ENCODE peak calls at places on chromosomes 3 and 15, in eight cellular contexts. One of them, this sample, is unnamed.
A peak's percentile ranks its signal among the peaks of the same experiment; 100 is the strongest.

GRCh38 chr15:82398785-82399184 is 30.8 kb upstream of the GOLGA6L9 start:
- DNase-seq in lung: no peak
- DNase-seq in body of pancreas: no peak
- DNase-seq in testis: no peak
- DNase-seq in cardiac muscle cell: no peak
- DNase-seq in right cardiac atrium: no peak
- DNase-seq in astrocyte: no peak
- DNase-seq in hepatocyte: no peak
- DNase-seq in this sample: no peak

GRCh38 chr3:12049675-12050074 is 45.5 kb downstream of the SYN2 start:
- DNase-seq in body of pancreas: no peak
- DNase-seq in cardiac muscle cell: peak; percentile 39
- DNase-seq in lung: no peak
- DNase-seq in astrocyte: no peak
- DNase-seq in testis: no peak
- DNase-seq in hepatocyte: peak; percentile 38
- DNase-seq in right cardiac atrium: no peak
- DNase-seq in this sample: no peak

GRCh38 chr3:135050536-135050935 is 255.5 kb downstream of the EPHB1 start:
- DNase-seq in cardiac muscle cell: no peak
- DNase-seq in body of pancreas: no peak
- DNase-seq in right cardiac atrium: no peak
- DNase-seq in testis: no peak
- DNase-seq in hepatocyte: no peak
- DNase-seq in astrocyte: no peak
- DNase-seq in lung: no peak
- DNase-seq in this sample: no peak

GRCh38 chr3:194540268-194540937 is 53.6 kb upstream of the ATP13A3 start:
- DNase-seq in hepatocyte: no peak
- DNase-seq in cardiac muscle cell: peak; percentile 50
- DNase-seq in astrocyte: no peak
- DNase-seq in right cardiac atrium: peak; percentile 79
- DNase-seq in body of pancreas: peak; percentile 38
- DNase-seq in testis: peak; percentile 38
- DNase-seq in lung: peak; percentile 30
- DNase-seq in this sample: peak; percentile 80

GRCh38 chr3:187746479-187747335 is 1.4 kb upstream of the BCL6 start:
- DNase-seq in body of pancreas: peak; percentile 55
- DNase-seq in astrocyte: peak; percentile 37
- DNase-seq in testis: peak; percentile 69
- DNase-seq in lung: no peak
- DNase-seq in hepatocyte: peak; percentile 64
- DNase-seq in cardiac muscle cell: peak; percentile 65
- DNase-seq in right cardiac atrium: no peak
- DNase-seq in this sample: no peak

GRCh38 chr3:190097025-190097424 is 23.7 kb downstream of the P3H2 start:
- DNase-seq in lung: no peak
- DNase-seq in hepatocyte: no peak
- DNase-seq in right cardiac atrium: no peak
- DNase-seq in astrocyte: no peak
- DNase-seq in body of pancreas: no peak
- DNase-seq in cardiac muscle cell: no peak
- DNase-seq in testis: no peak
- DNase-seq in this sample: no peak

GRCh38 chr3:83928391-83928790 is 1030.4 kb upstream of the CADM2 start:
- DNase-seq in astrocyte: no peak
- DNase-seq in lung: no peak
- DNase-seq in cardiac muscle cell: no peak
- DNase-seq in hepatocyte: peak; percentile 43
- DNase-seq in body of pancreas: no peak
- DNase-seq in testis: peak; percentile 80
- DNase-seq in right cardiac atrium: no peak
- DNase-seq in this sample: no peak

GRCh38 chr3:126618021-126618420 is 36.9 kb downstream of the TXNRD3 start:
- DNase-seq in testis: no peak
- DNase-seq in body of pancreas: no peak
- DNase-seq in hepatocyte: no peak
- DNase-seq in right cardiac atrium: no peak
- DNase-seq in cardiac muscle cell: peak; percentile 5
- DNase-seq in lung: no peak
- DNase-seq in astrocyte: peak; percentile 63
- DNase-seq in this sample: no peak

GRCh38 chr3:11350374-11350773 is 78.2 kb downstream of the ATG7 start:
- DNase-seq in astrocyte: no peak
- DNase-seq in lung: no peak
- DNase-seq in body of pancreas: no peak
- DNase-seq in cardiac muscle cell: no peak
- DNase-seq in hepatocyte: no peak
- DNase-seq in right cardiac atrium: no peak
- DNase-seq in testis: no peak
- DNase-seq in this sample: no peak

GRCh38 chr15:68796576-68796975 is 24.1 kb downstream of the ANP32A start:
- DNase-seq in cardiac muscle cell: no peak
- DNase-seq in body of pancreas: no peak
- DNase-seq in right cardiac atrium: no peak
- DNase-seq in lung: no peak
- DNase-seq in astrocyte: no peak
- DNase-seq in hepatocyte: no peak
- DNase-seq in testis: no peak
- DNase-seq in this sample: no peak

GRCh38 chr3:9229325-9229724 is 20.1 kb downstream of the SRGAP3 start:
- DNase-seq in cardiac muscle cell: peak; percentile 37
- DNase-seq in right cardiac atrium: no peak
- DNase-seq in astrocyte: peak; percentile 60
- DNase-seq in lung: no peak
- DNase-seq in body of pancreas: peak; percentile 12
- DNase-seq in testis: peak; percentile 53
- DNase-seq in hepatocyte: no peak
- DNase-seq in this sample: no peak

GRCh38 chr3:51967384-51968174 is at the start of gene PCBP4:
- DNase-seq in testis: peak; percentile 56
- DNase-seq in hepatocyte: peak; percentile 83
- DNase-seq in cardiac muscle cell: peak; percentile 51
- DNase-seq in body of pancreas: peak; percentile 84
- DNase-seq in astrocyte: no peak
- DNase-seq in lung: peak; percentile 54
- DNase-seq in right cardiac atrium: peak; percentile 92
- DNase-seq in this sample: peak; percentile 80

DNA sequence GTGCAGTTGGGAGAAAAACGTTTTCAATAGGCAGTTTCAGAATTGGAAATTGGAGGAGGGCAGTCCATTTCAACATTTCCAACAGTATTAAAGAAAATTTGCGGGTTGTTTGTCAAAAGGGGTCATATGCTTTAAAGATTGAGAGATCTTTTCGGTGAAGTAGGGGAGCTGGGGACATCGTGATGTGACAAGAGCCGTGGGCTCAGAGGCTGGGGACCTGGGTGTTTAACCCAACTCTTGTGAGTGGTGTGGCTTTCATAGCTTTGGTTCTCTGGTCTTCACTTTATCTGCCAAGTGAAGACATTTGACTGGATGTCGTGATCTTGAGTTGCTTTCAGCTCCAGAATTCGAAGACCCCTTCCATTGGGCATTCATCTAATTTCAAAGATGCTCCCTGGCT is 133.2 kb downstream of the PGPEP1L start:
- DNase-seq in astrocyte: no peak
- DNase-seq in body of pancreas: no peak
- DNase-seq in right cardiac atrium: no peak
- DNase-seq in cardiac muscle cell: no peak
- DNase-seq in hepatocyte: no peak
- DNase-seq in testis: no peak
- DNase-seq in lung: no peak
- DNase-seq in this sample: no peak
- H3K4me3 ChIP-seq in astrocyte: peak overlapping the region; percentile 43
- H3K4me3 ChIP-seq in body of pancreas: no peak overlapping the region
- H3K4me3 ChIP-seq in right cardiac atrium: no peak overlapping the region
- H3K4me3 ChIP-seq in cardiac muscle cell: no peak overlapping the region
- H3K4me3 ChIP-seq in hepatocyte: no peak overlapping the region
- H3K4me3 ChIP-seq in testis: no peak overlapping the region
- H3K4me3 ChIP-seq in lung: no peak overlapping the region
- H3K4me3 ChIP-seq in this sample: no peak overlapping the region

DNA sequence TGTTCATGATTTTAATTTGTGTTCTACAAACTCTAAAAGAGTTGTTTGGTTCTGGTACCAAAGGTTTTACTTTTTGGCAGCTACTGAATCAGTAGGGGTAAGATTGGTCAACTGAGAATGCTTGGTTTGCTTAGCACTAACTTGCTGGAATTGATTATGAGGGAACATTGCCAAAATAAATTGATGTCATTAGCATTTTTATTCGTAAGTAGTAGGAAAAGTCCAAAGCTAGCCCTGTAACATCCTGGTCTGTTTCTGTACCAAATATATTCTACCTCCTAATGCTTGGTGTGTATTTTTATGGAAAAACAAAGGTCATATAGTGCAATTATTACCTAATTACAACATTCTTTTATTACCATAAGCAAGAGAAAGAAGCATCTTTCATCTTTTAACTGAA is 35.9 kb upstream of the KPNA4 start:
- DNase-seq in astrocyte: peak; percentile 2
- DNase-seq in right cardiac atrium: no peak
- DNase-seq in cardiac muscle cell: no peak
- DNase-seq in hepatocyte: no peak
- DNase-seq in testis: no peak
- DNase-seq in body of pancreas: no peak
- DNase-seq in lung: no peak
- DNase-seq in this sample: no peak
- H3K27ac ChIP-seq in astrocyte: no peak overlapping the region
- H3K27ac ChIP-seq in right cardiac atrium: no peak overlapping the region
- H3K27ac ChIP-seq in cardiac muscle cell: no peak overlapping the region
- H3K27ac ChIP-seq in hepatocyte: no peak overlapping the region
- H3K27ac ChIP-seq in testis: no peak overlapping the region
- H3K27ac ChIP-seq in body of pancreas: no peak overlapping the region
- H3K27ac ChIP-seq in lung: no peak overlapping the region
- H3K27ac ChIP-seq in this sample: no peak overlapping the region

GRCh38 chr3:143430582-143430981 is 311.0 kb downstream of the CHST2 start:
- DNase-seq in lung: no peak
- DNase-seq in testis: no peak
- DNase-seq in right cardiac atrium: no peak
- DNase-seq in body of pancreas: no peak
- DNase-seq in astrocyte: no peak
- DNase-seq in cardiac muscle cell: no peak
- DNase-seq in hepatocyte: no peak
- DNase-seq in this sample: no peak

GRCh38 chr3:143427626-143428025 is 308.1 kb downstream of the CHST2 start:
- DNase-seq in body of pancreas: no peak
- DNase-seq in testis: no peak
- DNase-seq in right cardiac atrium: no peak
- DNase-seq in cardiac muscle cell: no peak
- DNase-seq in lung: no peak
- DNase-seq in hepatocyte: no peak
- DNase-seq in astrocyte: no peak
- DNase-seq in this sample: no peak

GRCh38 chr3:143428351-143428750 is 308.8 kb downstream of the CHST2 start:
- DNase-seq in astrocyte: no peak
- DNase-seq in body of pancreas: no peak
- DNase-seq in hepatocyte: no peak
- DNase-seq in right cardiac atrium: no peak
- DNase-seq in lung: no peak
- DNase-seq in testis: no peak
- DNase-seq in cardiac muscle cell: no peak
- DNase-seq in this sample: no peak

GRCh38 chr3:143433787-143434378 is 314.3 kb downstream of the CHST2 start:
- DNase-seq in lung: no peak
- DNase-seq in right cardiac atrium: no peak
- DNase-seq in astrocyte: no peak
- DNase-seq in hepatocyte: no peak
- DNase-seq in body of pancreas: no peak
- DNase-seq in testis: no peak
- DNase-seq in cardiac muscle cell: no peak
- DNase-seq in this sample: no peak

GRCh38 chr3:143429628-143430514 is 310.3 kb downstream of the CHST2 start:
- DNase-seq in cardiac muscle cell: peak; percentile 23
- DNase-seq in lung: no peak
- DNase-seq in right cardiac atrium: no peak
- DNase-seq in hepatocyte: no peak
- DNase-seq in body of pancreas: no peak
- DNase-seq in astrocyte: peak; percentile 45
- DNase-seq in testis: no peak
- DNase-seq in this sample: no peak
- H3K4me1 ChIP-seq in cardiac muscle cell: peaks cover 5% of the 10 kb centered on the region
- H3K4me1 ChIP-seq in lung: no peaks in the 10 kb centered on the region
- H3K4me1 ChIP-seq in right cardiac atrium: no peaks in the 10 kb centered on the region
- H3K4me1 ChIP-seq in hepatocyte: peaks cover 4% of the 10 kb centered on the region
- H3K4me1 ChIP-seq in body of pancreas: no peaks in the 10 kb centered on the region
- H3K4me1 ChIP-seq in astrocyte: no peaks in the 10 kb centered on the region
- H3K4me1 ChIP-seq in testis: no peaks in the 10 kb centered on the region
- H3K4me1 ChIP-seq in this sample: no peaks in the 10 kb centered on the region

GRCh38 chr15:96416934-96417759 is 86.6 kb downstream of the NR2F2 start:
- DNase-seq in right cardiac atrium: peak; percentile 59
- DNase-seq in cardiac muscle cell: peak; percentile 22
- DNase-seq in hepatocyte: no peak
- DNase-seq in astrocyte: no peak
- DNase-seq in lung: no peak
- DNase-seq in body of pancreas: no peak
- DNase-seq in testis: no peak
- DNase-seq in this sample: no peak
- H3K4me3 ChIP-seq in right cardiac atrium: peak overlapping the region; percentile 25
- H3K4me3 ChIP-seq in cardiac muscle cell: no peak overlapping the region
- H3K4me3 ChIP-seq in hepatocyte: peak overlapping the region; percentile 20
- H3K4me3 ChIP-seq in astrocyte: peak overlapping the region; percentile 43
- H3K4me3 ChIP-seq in lung: no peak overlapping the region
- H3K4me3 ChIP-seq in body of pancreas: no peak overlapping the region
- H3K4me3 ChIP-seq in testis: peak overlapping the region; percentile 49
- H3K4me3 ChIP-seq in this sample: peak overlapping the region; percentile 16